ENCODE peak calls at places on chromosomes 2 and 18, in nine cellular contexts. One of them, this sample, is unnamed.

GRCh38 chr2:171159326-171160118 is 1.2 kb downstream of the TLK1 start:
- DNase-seq in tibial artery: no peak
- DNase-seq in right lobe of liver: peak; percentile 71
- DNase-seq in AG09309: peak; percentile 66
- DNase-seq in kidney tubule cell: peak; percentile 51
- DNase-seq in NCI-H1417: peak; percentile 36
- DNase-seq in heart left ventricle: no peak
- DNase-seq in GM20000: peak; percentile 58
- DNase-seq in caudate nucleus: peak; percentile 26
- DNase-seq in this sample: peak; percentile 78

GRCh38 chr2:107001081-107001480 is 115.1 kb upstream of the ST6GAL2 start:
- DNase-seq in tibial artery: no peak
- DNase-seq in right lobe of liver: no peak
- DNase-seq in AG09309: no peak
- DNase-seq in kidney tubule cell: no peak
- DNase-seq in NCI-H1417: no peak
- DNase-seq in heart left ventricle: no peak
- DNase-seq in GM20000: no peak
- DNase-seq in caudate nucleus: no peak
- DNase-seq in this sample: no peak

GRCh38 chr18:77811510-77811909 is 561.9 kb downstream of the GALR1 start:
- DNase-seq in tibial artery: no peak
- DNase-seq in right lobe of liver: no peak
- DNase-seq in AG09309: no peak
- DNase-seq in kidney tubule cell: peak; percentile 39
- DNase-seq in NCI-H1417: peak; percentile 83
- DNase-seq in heart left ventricle: no peak
- DNase-seq in GM20000: no peak
- DNase-seq in caudate nucleus: no peak
- DNase-seq in this sample: no peak

GRCh38 chr18:13452448-13452811 is 233.9 kb downstream of the LDLRAD4 start:
- DNase-seq in tibial artery: peak; percentile 87
- DNase-seq in right lobe of liver: no peak
- DNase-seq in AG09309: peak; percentile 54
- DNase-seq in kidney tubule cell: peak; percentile 70
- DNase-seq in NCI-H1417: no peak
- DNase-seq in heart left ventricle: no peak
- DNase-seq in GM20000: no peak
- DNase-seq in caudate nucleus: no peak
- DNase-seq in this sample: no peak

GRCh38 chr18:62187543-62188378 is 706 bp downstream of the RELCH start:
- DNase-seq in tibial artery: peak; percentile 65
- DNase-seq in right lobe of liver: peak; percentile 66
- DNase-seq in AG09309: no peak
- DNase-seq in kidney tubule cell: no peak
- DNase-seq in NCI-H1417: peak; percentile 74
- DNase-seq in heart left ventricle: peak; percentile 68
- DNase-seq in GM20000: peak; percentile 12
- DNase-seq in caudate nucleus: no peak
- DNase-seq in this sample: peak; percentile 20

GRCh38 chr2:84449711-84450110 is 9.4 kb downstream of the SUCLG1 start:
- DNase-seq in tibial artery: no peak
- DNase-seq in right lobe of liver: no peak
- DNase-seq in AG09309: no peak
- DNase-seq in kidney tubule cell: no peak
- DNase-seq in NCI-H1417: no peak
- DNase-seq in heart left ventricle: no peak
- DNase-seq in GM20000: no peak
- DNase-seq in caudate nucleus: no peak
- DNase-seq in this sample: no peak

GRCh38 chr18:74524097-74524496 is 10.2 kb upstream of the CNDP1 start:
- DNase-seq in tibial artery: peak; percentile 33
- DNase-seq in right lobe of liver: peak; percentile 55
- DNase-seq in AG09309: no peak
- DNase-seq in kidney tubule cell: peak; percentile 65
- DNase-seq in NCI-H1417: peak; percentile 89
- DNase-seq in heart left ventricle: no peak
- DNase-seq in GM20000: no peak
- DNase-seq in caudate nucleus: no peak
- DNase-seq in this sample: no peak

GRCh38 chr2:46296216-46296839 is 879 bp upstream of the EPAS1 start:
- DNase-seq in tibial artery: peak; percentile 84
- DNase-seq in right lobe of liver: peak; percentile 68
- DNase-seq in AG09309: no peak
- DNase-seq in kidney tubule cell: no peak
- DNase-seq in NCI-H1417: no peak
- DNase-seq in heart left ventricle: peak; percentile 84
- DNase-seq in GM20000: peak; percentile 51
- DNase-seq in caudate nucleus: no peak
- DNase-seq in this sample: no peak